ENCODE peak calls at places on chromosomes 5 and 9, in four cellular contexts. N is endothelial cell of umbilical vein, M is HFF-Myc, L is psoas muscle. J is an unnamed sample.

GRCh38 chr9:91483189-91483691 is 59.6 kb upstream of the NFIL3 start:
- DNase-seq in M (no peak), L (peak), N (no peak), J (no peak)

GRCh38 chr5:168198359-168198758 is 93.1 kb upstream of the WWC1 start:
- DNase-seq in M (no peak), L (no peak), N (no peak), J (no peak)

GRCh38 chr9:85053206-85053605 is 383.7 kb downstream of the NTRK2 start:
- DNase-seq in M (peak), N (no peak), L (no peak), J (peak)

GRCh38 chr9:80061096-80061495 is 489.3 kb downstream of the TLE4 start:
- DNase-seq in L (no peak), M (no peak), N (no peak), J (no peak)

GRCh38 chr5:372911-373709 is 51.6 kb downstream of the AHRR start:
- DNase-seq in M (no peak), L (no peak), N (peak), J (no peak)

GRCh38 chr5:14914193-14914592 is 42.6 kb upstream of the ANKH start:
- DNase-seq in N (no peak), L (no peak), M (no peak), J (no peak)

GRCh38 chr5:71778678-71779276 is 59.7 kb downstream of the CARTPT start:
- DNase-seq in M (no peak), N (no peak), L (no peak), J (no peak)

GRCh38 chr5:15598294-15598902 is 98.4 kb downstream of the FBXL7 start:
- DNase-seq in M (no peak), L (no peak), N (no peak), J (no peak)

GRCh38 chr5:69136296-69136695 is 30.7 kb upstream of the CCNB1 start:
- DNase-seq in N (no peak), L (no peak), M (no peak), J (no peak)

GRCh38 chr5:100517301-100517974 is 17.7 kb upstream of the FAM174A start:
- DNase-seq in N (no peak), M (no peak), L (no peak), J (no peak)

GRCh38 chr9:114335745-114336144 is 6.1 kb downstream of the ORM2 start:
- DNase-seq in M (no peak), N (no peak), L (no peak), J (no peak)

GRCh38 chr9:108473209-108474112 is 382.3 kb downstream of the ACTL7B start:
- DNase-seq in N (peak), M (no peak), L (peak), J (no peak)

GRCh38 chr9:122897969-122898368 is 7.2 kb downstream of the RC3H2 start:
- DNase-seq in M (no peak), L (no peak), N (no peak), J (no peak)

GRCh38 chr5:171469336-171469735 is 49.9 kb downstream of the FGF18 start:
- DNase-seq in L (no peak), M (no peak), N (no peak), J (no peak)

DNA sequence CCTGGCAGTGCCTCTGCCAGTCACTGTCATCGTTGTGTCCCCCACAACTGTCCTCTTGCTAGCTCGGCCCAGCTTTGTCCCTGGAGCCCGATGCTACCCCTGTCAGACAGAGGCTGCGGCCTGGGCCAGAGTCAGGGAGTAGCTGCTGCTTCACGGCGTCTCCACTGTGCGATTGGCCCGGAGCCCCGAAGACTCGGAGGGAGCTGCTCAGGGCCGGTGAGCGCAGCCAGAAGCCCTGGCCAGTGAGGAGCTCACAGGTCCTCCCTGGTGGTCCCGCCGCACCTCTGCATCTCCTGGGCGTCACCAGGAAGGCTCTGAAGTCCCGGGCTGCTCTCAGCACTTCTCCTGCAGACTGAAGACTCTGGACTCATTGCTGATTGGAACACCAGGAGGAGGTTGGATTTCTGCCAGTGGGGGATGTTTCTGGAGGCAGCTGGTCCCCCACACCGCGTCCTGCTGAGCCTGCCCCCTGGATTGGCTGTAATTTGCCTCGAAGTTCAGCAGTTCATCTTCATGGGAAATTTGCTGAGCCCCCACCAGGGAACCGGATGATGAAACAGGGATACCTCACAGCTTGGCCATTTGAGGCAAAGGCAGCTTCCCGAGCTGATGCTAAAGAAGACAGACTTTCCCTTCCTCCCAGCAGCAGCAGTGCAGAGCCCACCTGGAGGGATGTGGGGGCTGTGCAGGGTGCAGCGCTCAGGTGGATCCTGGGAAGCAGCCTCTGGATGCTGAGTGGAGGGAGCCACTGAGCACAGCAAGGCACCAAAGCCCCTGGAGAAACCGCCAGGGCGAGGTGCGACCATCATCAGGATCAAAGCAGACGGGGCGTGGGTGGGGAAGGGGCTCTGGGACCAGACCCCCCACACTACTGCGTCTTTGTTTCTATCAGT is 45.6 kb downstream of the USP20 start:
- DNase-seq in L (no peak), M (no peak), N (no peak), J (no peak)
- TF ChIP-seq CTCF in L (no peak), M (no peak), N (no peak), J (no peak)

DNA sequence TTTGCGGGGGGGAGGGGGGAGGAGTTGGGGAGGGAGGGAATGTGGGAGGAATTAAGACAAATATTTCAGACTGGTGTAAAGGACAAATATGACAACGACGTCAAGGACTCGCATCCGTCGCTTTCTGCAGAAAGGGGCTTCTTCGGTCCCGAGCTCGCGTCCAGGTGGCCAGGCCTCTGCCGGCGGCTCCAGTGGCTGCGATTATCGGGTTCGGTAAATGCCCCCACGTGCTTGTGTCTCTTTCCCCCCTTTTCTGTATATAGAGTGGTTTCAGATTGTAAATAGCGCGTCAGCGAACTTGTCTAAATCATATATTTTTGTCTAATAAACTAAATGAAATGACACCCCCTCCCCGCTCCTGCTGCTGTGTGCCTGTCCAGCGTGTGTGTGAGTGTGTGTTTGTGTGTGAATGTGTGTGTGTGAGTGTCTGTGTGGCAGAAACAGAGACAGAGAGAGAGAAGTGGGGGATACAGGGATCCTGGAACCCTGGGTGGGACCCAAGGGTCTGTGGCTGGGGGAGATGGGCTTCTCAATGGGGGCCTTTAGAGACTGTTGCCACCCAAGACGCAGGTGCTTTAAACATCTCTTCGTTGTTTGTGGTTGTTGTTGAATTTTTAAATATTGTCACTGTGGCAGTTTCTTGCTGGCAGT is 5.6 kb downstream of the IRX1 start:
- DNase-seq in M (no peak), L (no peak), N (no peak), J (no peak)
- H3K4me3 ChIP-seq in M (no peak), L (no peak), N (no peak), J (peak)

DNA sequence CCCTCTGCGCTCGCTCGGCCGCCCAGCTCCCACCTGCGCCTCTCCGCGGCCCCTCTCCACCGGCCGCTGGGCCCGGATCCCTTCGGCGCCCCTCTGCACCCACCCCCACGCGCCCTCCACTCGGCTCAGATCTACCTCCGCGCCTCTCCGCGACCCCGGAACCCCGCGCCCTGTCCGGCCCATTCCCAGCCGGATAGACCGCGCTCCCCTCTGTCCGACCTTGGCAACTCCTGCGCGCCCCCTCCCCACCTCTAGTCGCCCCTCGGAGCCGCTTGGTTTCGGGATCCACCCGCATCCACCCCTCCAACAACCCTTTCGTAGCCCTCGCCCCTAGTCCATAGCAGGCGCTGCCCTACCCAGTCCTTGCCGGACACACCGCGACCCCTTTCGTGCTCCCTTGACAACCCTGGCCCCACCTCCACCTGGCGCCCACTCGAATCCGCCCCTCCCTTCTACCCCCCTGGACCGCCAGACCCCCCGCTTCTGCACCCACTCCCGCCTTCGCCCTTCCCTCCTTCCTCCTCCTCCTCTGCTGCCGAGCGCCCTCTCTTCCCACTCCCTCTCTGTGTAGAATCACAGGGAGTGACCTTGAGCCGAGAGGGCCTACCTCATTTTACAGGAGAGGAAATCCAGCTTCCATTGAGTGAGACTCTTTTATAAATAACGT is 496 bp upstream of the AK3 start:
- DNase-seq in M (no peak), L (peak), N (peak), J (no peak)
- TF ChIP-seq CTCF in M (no peak), L (no peak), N (no peak), J (no peak)

GRCh38 chr9:70012569-70012968 is 31.1 kb upstream of the MAMDC2 start:
- DNase-seq in L (no peak), N (no peak), M (no peak), J (no peak)

GRCh38 chr9:70010015-70010414 is 33.6 kb upstream of the MAMDC2 start:
- DNase-seq in N (no peak), L (no peak), M (no peak), J (no peak)

GRCh38 chr9:70013598-70014196 is 30.0 kb upstream of the MAMDC2 start:
- DNase-seq in M (peak), L (peak), N (peak), J (no peak)

GRCh38 chr9:70007831-70008230 is 35.8 kb upstream of the MAMDC2 start:
- DNase-seq in M (no peak), L (no peak), N (no peak), J (no peak)

DNA sequence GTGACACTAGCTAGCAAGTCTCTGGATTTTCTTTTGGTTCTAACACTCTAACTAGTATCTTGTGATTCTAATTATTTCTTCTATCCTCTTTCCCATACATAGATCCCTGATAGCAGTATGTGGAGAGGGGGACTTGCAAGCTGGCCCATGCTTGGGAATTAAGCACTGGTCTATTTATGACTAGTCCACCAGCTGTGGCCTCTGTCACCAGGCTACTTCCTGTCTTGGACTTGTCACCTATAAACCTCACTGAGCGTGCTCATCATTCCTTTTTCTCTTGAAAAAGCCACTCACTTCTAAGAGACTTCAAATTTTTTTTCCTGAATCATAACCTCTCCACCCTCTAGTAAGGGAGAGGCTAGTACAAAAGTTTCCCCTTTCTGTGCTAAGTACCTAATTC is 32.3 kb upstream of the MAMDC2 start:
- DNase-seq in L (no peak), N (no peak), M (no peak), J (no peak)
- H3K4me3 ChIP-seq in L (no peak), N (no peak), M (no peak), J (no peak)

GRCh38 chr5:141343953-141344463 is 379 bp downstream of the PCDHGA3 start:
- DNase-seq in M (no peak), L (no peak), N (no peak), J (no peak)

GRCh38 chr5:141345327-141345726 is 1.7 kb downstream of the PCDHGA3 start:
- DNase-seq in L (no peak), N (no peak), M (no peak), J (no peak)

GRCh38 chr5:141342773-141343172 is 856 bp upstream of the PCDHGA3 start:
- DNase-seq in L (no peak), M (no peak), N (no peak), J (no peak)

GRCh38 chr5:141338538-141339306 is at the start of gene PCDHGA2:
- DNase-seq in N (peak), M (no peak), L (no peak), J (no peak)

GRCh38 chr5:141343242-141343952 is at the start of gene PCDHGA3:
- DNase-seq in N (peak), L (no peak), M (no peak), J (no peak)
- TF ChIP-seq CTCF in N (peak), L (peak), M (peak), J (peak)

GRCh38 chr9:97292200-97292599 is 15.3 kb upstream of the CCDC180 start:
- DNase-seq in M (no peak), L (no peak), N (no peak), J (no peak)

GRCh38 chr9:97297889-97298288 is 9.6 kb upstream of the CCDC180 start:
- DNase-seq in L (no peak), N (no peak), M (no peak), J (no peak)

GRCh38 chr9:97293827-97294226 is 13.6 kb upstream of the CCDC180 start:
- DNase-seq in L (no peak), M (no peak), N (no peak), J (no peak)

DNA sequence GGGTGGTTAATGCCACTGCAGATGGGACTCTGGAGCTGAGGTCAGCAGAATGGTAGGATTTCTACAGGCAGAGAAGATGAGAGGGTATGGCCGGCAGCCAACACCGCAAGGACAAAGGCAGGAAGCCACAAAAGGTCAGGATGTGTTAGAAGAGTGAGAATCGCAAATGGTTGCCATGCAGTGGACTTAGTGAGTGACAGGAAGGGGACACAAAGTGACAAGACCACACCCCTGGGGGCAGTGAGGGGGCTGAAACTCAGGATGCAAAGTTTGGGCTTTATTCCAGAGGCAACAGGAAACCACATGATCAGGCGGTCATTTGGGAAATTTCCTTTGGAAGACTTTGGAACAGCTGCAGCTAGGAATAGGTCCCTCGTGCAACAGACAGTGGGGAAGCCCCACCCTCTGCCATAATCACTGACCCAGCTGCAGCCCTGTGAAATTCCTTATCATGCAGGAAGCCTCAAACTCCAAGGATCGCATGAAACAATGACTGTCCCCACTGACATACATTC is 14.2 kb upstream of the CCDC180 start:
- DNase-seq in N (peak), L (peak), M (peak), J (no peak)
- H3K4me3 ChIP-seq in N (no peak), L (no peak), M (no peak), J (no peak)

DNA sequence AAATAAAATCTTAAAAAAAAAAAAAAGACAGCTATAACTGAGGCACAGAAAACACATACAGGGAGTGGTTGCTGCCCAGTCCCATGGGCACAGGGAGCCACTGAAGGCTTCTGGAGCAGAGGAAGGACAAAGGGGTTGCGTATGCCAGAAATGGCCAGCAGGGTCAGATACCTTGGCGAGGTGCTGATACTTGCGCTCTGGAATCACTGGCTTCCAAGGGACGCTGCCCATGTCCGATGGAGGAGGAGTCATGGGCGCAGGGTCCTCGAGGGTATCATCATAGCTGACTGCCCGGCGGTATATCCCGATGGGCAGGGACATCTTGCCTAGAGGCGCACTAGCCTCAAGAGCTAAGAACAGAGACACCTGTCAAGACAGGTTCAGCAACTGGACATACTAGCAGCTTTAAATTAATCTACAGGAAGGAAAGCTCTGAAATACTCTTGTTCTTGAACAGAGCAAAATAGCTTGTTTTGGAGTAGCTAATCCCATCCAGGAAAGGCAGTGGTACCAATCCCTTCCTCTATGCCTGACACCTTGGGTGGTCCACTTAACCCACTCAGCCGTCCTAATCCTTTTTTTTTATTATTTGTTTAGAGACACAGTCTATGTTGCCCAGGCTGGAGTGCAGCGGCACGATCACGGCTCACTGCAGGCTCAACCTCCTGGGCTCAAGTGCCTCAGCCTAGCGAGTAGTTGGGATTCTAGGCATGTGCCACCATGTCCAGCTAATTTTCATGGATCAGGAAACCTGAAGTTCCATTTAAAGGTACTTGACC is 6.0 kb downstream of the KIAA1191 start:
- DNase-seq in N (no peak), L (no peak), M (no peak), J (no peak)
- TF ChIP-seq CTCF in N (no peak), L (no peak), M (no peak), J (no peak)

GRCh38 chr9:17535176-17535575 is 43.7 kb upstream of the SH3GL2 start:
- DNase-seq in M (no peak), L (no peak), N (no peak), J (no peak)

GRCh38 chr9:17528859-17529258 is 50.0 kb upstream of the SH3GL2 start:
- DNase-seq in N (no peak), L (no peak), M (no peak), J (no peak)

GRCh38 chr9:17532461-17532860 is 46.4 kb upstream of the SH3GL2 start:
- DNase-seq in M (no peak), L (no peak), N (no peak), J (no peak)

GRCh38 chr9:17536027-17536426 is 42.8 kb upstream of the SH3GL2 start:
- DNase-seq in N (no peak), M (no peak), L (no peak), J (no peak)

DNA sequence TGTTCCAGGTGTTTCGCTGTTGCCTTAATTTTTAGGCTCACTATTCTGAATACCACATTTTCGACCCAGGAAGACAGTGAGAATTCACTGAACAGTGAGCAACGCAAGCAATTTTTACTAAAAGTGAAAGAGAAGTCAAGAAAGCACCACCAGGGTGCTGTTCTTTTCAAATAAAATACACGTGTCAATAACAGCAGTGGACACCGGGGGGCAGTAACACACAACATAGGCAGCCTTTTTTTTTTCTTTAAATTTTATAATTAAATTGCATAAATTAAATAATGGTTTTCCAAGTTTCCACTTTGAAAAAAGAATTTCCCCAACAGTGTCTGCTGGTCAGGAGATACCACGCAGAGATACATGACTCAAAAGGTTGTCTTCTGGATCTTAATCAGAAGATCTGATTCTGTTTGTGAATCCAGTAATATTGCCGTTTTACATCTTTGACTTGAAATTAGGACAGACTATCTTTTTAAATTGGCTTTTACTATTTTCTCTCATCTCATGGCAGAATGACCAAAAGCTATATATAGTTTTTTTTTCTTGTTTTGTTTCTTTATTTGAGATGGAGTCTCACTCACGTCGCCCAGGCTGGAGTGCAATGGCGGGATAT is 47.1 kb upstream of the SH3GL2 start:
- DNase-seq in M (peak), L (no peak), N (peak), J (no peak)
- H3K4me3 ChIP-seq in M (no peak), L (no peak), N (no peak), J (peak)

GRCh38 chr5:12230659-12231058 is 326.4 kb upstream of the CTNND2 start:
- DNase-seq in L (no peak), N (no peak), M (no peak), J (no peak)
- TF ChIP-seq CTCF in L (no peak), N (no peak), M (no peak), J (no peak)